ENCODE peak calls at places on chromosomes 2 and 18, in eight cellular contexts. Z is heart left ventricle, A is iPS DF 6.9, F is upper lobe of left lung, P is left ventricle myocardium inferior, T is mesendoderm, S is right atrium auricular region, R is keratinocyte. E is an unnamed sample.

GRCh38 chr2:41899189-41899588 is 148.6 kb upstream of the PKDCC start:
- DNase-seq in A (no peak), R (no peak), F (no peak), Z (no peak), P (no peak), S (no peak), T (no peak), E (no peak)

GRCh38 chr2:191049728-191050639 is 36.0 kb upstream of the STAT1 start:
- DNase-seq in Z (no peak), A (no peak), P (no peak), R (no peak), T (peak; percentile 88), S (no peak), F (no peak), E (no peak)

GRCh38 chr2:214311931-214312749 is 98.7 kb upstream of the VWC2L start:
- DNase-seq in F (no peak), S (no peak), A (no peak), T (no peak), Z (no peak), R (peak; percentile 19), P (no peak), E (no peak)

GRCh38 chr2:196967126-196967525 is 40.6 kb upstream of the PGAP1 start:
- DNase-seq in P (no peak), F (no peak), Z (peak; percentile 29), S (no peak), A (peak; percentile 20), T (peak; percentile 49), R (no peak), E (no peak)

GRCh38 chr2:16290311-16291020 is 350.1 kb downstream of the MYCN start:
- DNase-seq in Z (no peak), S (no peak), F (no peak), T (no peak), P (no peak), A (no peak), R (no peak), E (no peak)

GRCh38 chr2:129827251-129827894 is 152.1 kb upstream of the RAB6C start:
- DNase-seq in P (no peak), S (no peak), T (peak; percentile 76), F (peak; percentile 75), A (peak; percentile 13), R (no peak), Z (no peak), E (no peak)

GRCh38 chr2:167581961-167582574 is 665.3 kb downstream of the STK39 start:
- DNase-seq in S (no peak), P (no peak), A (no peak), T (no peak), F (no peak), Z (no peak), R (no peak), E (no peak)

GRCh38 chr18:46071615-46071893 is 506 bp downstream of the PSTPIP2 start:
- DNase-seq in F (no peak), T (no peak), A (no peak), S (no peak), R (no peak), Z (no peak), P (no peak), E (no peak)

GRCh38 chr18:9475643-9476580 is 599 bp downstream of the RALBP1 start:
- DNase-seq in A (no peak), P (no peak), T (peak; percentile 20), R (no peak), Z (no peak), S (no peak), F (no peak), E (peak; percentile 51)

GRCh38 chr2:123953848-123954247 is 71.2 kb upstream of the CNTNAP5 start:
- DNase-seq in P (no peak), T (no peak), S (no peak), F (no peak), Z (no peak), R (no peak), A (no peak), E (no peak)

GRCh38 chr2:185127412-185127811 is 529.1 kb downstream of the ZNF804A start:
- DNase-seq in R (no peak), F (no peak), A (no peak), P (no peak), Z (no peak), T (no peak), S (no peak), E (no peak)

GRCh38 chr2:83291083-83291482 is 1168.0 kb downstream of the SUCLG1 start:
- DNase-seq in A (no peak), Z (no peak), R (no peak), T (no peak), F (no peak), P (no peak), S (no peak), E (no peak)

GRCh38 chr2:127650785-127651380 is 4.9 kb downstream of the GPR17 start:
- DNase-seq in A (no peak), T (no peak), S (no peak), Z (peak; percentile 25), F (peak; percentile 69), R (no peak), P (peak; percentile 24), E (no peak)

GRCh38 chr2:172985139-172985874 is 90.3 kb upstream of the MAP3K20 start:
- DNase-seq in F (peak; percentile 8), T (peak; percentile 46), S (no peak), A (no peak), Z (peak; percentile 59), P (peak; percentile 31), R (peak; percentile 62), E (no peak)

GRCh38 chr2:3404495-3404894 is 25.0 kb downstream of the TRAPPC12 start:
- DNase-seq in T (no peak), A (no peak), F (no peak), Z (no peak), P (no peak), R (no peak), S (no peak), E (no peak)

GRCh38 chr2:239443666-239444567 is 43.1 kb upstream of the HDAC4 start:
- DNase-seq in Z (no peak), S (peak; percentile 48), R (peak; percentile 53), A (no peak), F (no peak), T (no peak), P (no peak), E (no peak)

GRCh38 chr2:9769171-9770005 is 73.9 kb upstream of the TAF1B start:
- DNase-seq in R (no peak), Z (no peak), P (no peak), T (peak; percentile 66), A (no peak), S (no peak), F (peak; percentile 68), E (no peak)

GRCh38 chr18:48866028-48866733 is 84.6 kb downstream of the SMAD7 start:
- DNase-seq in T (no peak), S (no peak), A (no peak), Z (peak; percentile 60), P (peak; percentile 53), F (no peak), R (no peak), E (no peak)

GRCh38 chr2:863732-864450 is 86.8 kb upstream of the SNTG2 start:
- DNase-seq in Z (no peak), T (no peak), A (no peak), R (no peak), F (no peak), P (no peak), S (no peak), E (no peak)

DNA sequence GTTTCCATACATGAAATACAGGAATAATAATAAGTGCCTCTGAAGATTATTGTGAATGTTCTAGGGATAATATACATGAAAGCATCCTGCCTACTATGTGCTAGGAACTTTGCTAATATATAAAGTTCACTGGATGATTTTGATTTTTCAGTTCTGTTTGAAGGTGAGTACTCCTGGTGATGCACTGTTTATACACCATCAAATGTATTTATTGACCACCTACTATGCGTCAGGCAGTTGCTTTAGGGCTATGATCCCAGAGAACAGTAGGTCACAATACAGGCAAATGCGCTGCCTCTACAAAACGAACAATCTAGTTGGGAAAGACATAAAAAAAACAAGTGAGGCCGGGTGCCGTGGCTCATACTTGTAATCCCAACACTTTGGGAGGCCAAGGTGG is 10.7 kb downstream of the TXNDC9 start:
- DNase-seq in T (no peak), F (no peak), A (no peak), Z (no peak), R (no peak), P (no peak), S (no peak), E (no peak)
- H3K36me3 ChIP-seq in T (peaks cover 7% of the 10 kb centered on the region), F (peaks cover 42% of the 10 kb centered on the region), A (peaks cover 16% of the 10 kb centered on the region), Z (peaks cover 98% of the 10 kb centered on the region), R (peaks cover 30% of the 10 kb centered on the region), P (peaks cover 99% of the 10 kb centered on the region), S (peaks cover 86% of the 10 kb centered on the region), E (peaks cover 69% of the 10 kb centered on the region)

DNA sequence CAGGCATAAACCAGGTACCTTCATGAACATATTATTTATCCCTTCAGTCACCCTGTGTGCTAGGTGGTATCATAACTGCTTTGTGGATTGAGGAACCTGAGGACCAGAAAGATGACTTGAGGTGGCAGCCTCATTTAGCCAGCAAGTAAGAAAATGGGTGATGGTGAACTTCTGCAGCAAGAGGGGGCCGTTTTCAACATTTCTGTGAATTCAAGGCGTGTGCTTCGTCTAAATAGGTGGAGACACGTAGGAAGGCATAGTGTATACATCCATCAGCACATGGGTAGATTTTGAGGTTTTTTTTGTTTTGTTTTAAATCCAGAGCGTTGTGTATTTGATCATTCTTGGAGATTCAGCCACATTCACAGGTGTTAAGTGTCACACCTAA is 118.7 kb downstream of the SPTBN1 start:
- DNase-seq in Z (no peak), F (no peak), P (no peak), R (no peak), S (no peak), A (no peak), T (no peak), E (no peak)
- H3K4me1 ChIP-seq in Z (peaks cover 99% of the 10 kb centered on the region), F (peaks cover 94% of the 10 kb centered on the region), P (peaks cover 100% of the 10 kb centered on the region), R (peaks cover 81% of the 10 kb centered on the region), S (peaks cover 100% of the 10 kb centered on the region), A (peaks cover 10% of the 10 kb centered on the region), T (peaks cover 31% of the 10 kb centered on the region), E (peaks cover 95% of the 10 kb centered on the region)

GRCh38 chr18:3184275-3184963 is 35.3 kb downstream of the MYOM1 start:
- DNase-seq in R (no peak), A (no peak), S (no peak), Z (peak; percentile 31), F (no peak), P (no peak), T (no peak), E (no peak)
- H3K36me3 ChIP-seq in R (no peaks in the 10 kb centered on the region), A (no peaks in the 10 kb centered on the region), S (peaks cover 75% of the 10 kb centered on the region), Z (peaks cover 79% of the 10 kb centered on the region), F (no peaks in the 10 kb centered on the region), P (peaks cover 53% of the 10 kb centered on the region), T (no peaks in the 10 kb centered on the region), E (no peaks in the 10 kb centered on the region)

GRCh38 chr2:8003462-8004075 is 678.3 kb upstream of the ID2 start:
- DNase-seq in R (no peak), A (no peak), T (peak; percentile 31), F (peak; percentile 62), S (peak; percentile 87), Z (peak; percentile 83), P (peak; percentile 65), E (no peak)

GRCh38 chr2:8006626-8007025 is 675.2 kb upstream of the ID2 start:
- DNase-seq in F (no peak), A (no peak), S (no peak), P (no peak), R (no peak), Z (no peak), T (peak; percentile 33), E (no peak)

GRCh38 chr2:8002765-8003393 is 679.0 kb upstream of the ID2 start:
- DNase-seq in F (no peak), A (no peak), T (no peak), Z (no peak), P (no peak), S (no peak), R (no peak), E (no peak)

GRCh38 chr2:8006181-8006580 is 675.7 kb upstream of the ID2 start:
- DNase-seq in F (no peak), R (no peak), T (peak; percentile 14), A (no peak), S (no peak), P (no peak), Z (no peak), E (no peak)

GRCh38 chr2:8004250-8004681 is 677.6 kb upstream of the ID2 start:
- DNase-seq in T (peak; percentile 28), P (no peak), S (peak; percentile 82), A (no peak), Z (no peak), R (no peak), F (no peak), E (no peak)
- H3K4me1 ChIP-seq in T (no peaks in the 10 kb centered on the region), P (peaks cover 22% of the 10 kb centered on the region), S (peaks cover 23% of the 10 kb centered on the region), A (no peaks in the 10 kb centered on the region), Z (peaks cover 16% of the 10 kb centered on the region), R (peaks cover 5% of the 10 kb centered on the region), F (peaks cover 3% of the 10 kb centered on the region), E (no peaks in the 10 kb centered on the region)